ENCODE peak calls at places on chromosome 4, in ten cellular contexts. One of them, this sample, is unnamed.

GRCh38 chr4:151004222-151004621 is 10.9 kb downstream of the LRBA start:
- DNase-seq in HFF-Myc: no peak
- DNase-seq in stimulated activated CD4-positive, alpha-beta T cell treated with anti-CD3 and anti-CD28 coated beads, Interleukin-1b, Interleukin-23, amount 100 ng/mL, for 24 hours: no peak
- DNase-seq in NCI-H2029: no peak
- DNase-seq in midbrain: no peak
- DNase-seq in SW480: peak; percentile 17
- DNase-seq in MCF 10A: peak; percentile 79
- DNase-seq in sigmoid colon: no peak
- DNase-seq in epithelial cell of proximal tubule: no peak
- DNase-seq in AG09319: no peak
- DNase-seq in this sample: no peak

GRCh38 chr4:137387924-137388323 is 144.4 kb downstream of the PCDH18 start:
- DNase-seq in HFF-Myc: no peak
- DNase-seq in AG09319: no peak
- DNase-seq in midbrain: no peak
- DNase-seq in SW480: no peak
- DNase-seq in NCI-H2029: no peak
- DNase-seq in stimulated activated CD4-positive, alpha-beta T cell treated with anti-CD3 and anti-CD28 coated beads, Interleukin-1b, Interleukin-23, amount 100 ng/mL, for 24 hours: no peak
- DNase-seq in sigmoid colon: no peak
- DNase-seq in epithelial cell of proximal tubule: no peak
- DNase-seq in MCF 10A: peak; percentile 28
- DNase-seq in this sample: no peak

GRCh38 chr4:45155081-45155777 is 428.9 kb upstream of the GNPDA2 start:
- DNase-seq in MCF 10A: peak; percentile 83
- DNase-seq in HFF-Myc: no peak
- DNase-seq in sigmoid colon: no peak
- DNase-seq in midbrain: no peak
- DNase-seq in NCI-H2029: no peak
- DNase-seq in AG09319: no peak
- DNase-seq in stimulated activated CD4-positive, alpha-beta T cell treated with anti-CD3 and anti-CD28 coated beads, Interleukin-1b, Interleukin-23, amount 100 ng/mL, for 24 hours: no peak
- DNase-seq in SW480: no peak
- DNase-seq in epithelial cell of proximal tubule: no peak
- DNase-seq in this sample: no peak

GRCh38 chr4:78325244-78326187 is 226.1 kb upstream of the ANXA3 start:
- DNase-seq in stimulated activated CD4-positive, alpha-beta T cell treated with anti-CD3 and anti-CD28 coated beads, Interleukin-1b, Interleukin-23, amount 100 ng/mL, for 24 hours: no peak
- DNase-seq in MCF 10A: no peak
- DNase-seq in HFF-Myc: no peak
- DNase-seq in sigmoid colon: no peak
- DNase-seq in AG09319: no peak
- DNase-seq in SW480: no peak
- DNase-seq in midbrain: no peak
- DNase-seq in epithelial cell of proximal tubule: no peak
- DNase-seq in NCI-H2029: no peak
- DNase-seq in this sample: peak; percentile 25

GRCh38 chr4:3659131-3659530 is 107.1 kb upstream of the ADRA2C start:
- DNase-seq in NCI-H2029: no peak
- DNase-seq in epithelial cell of proximal tubule: no peak
- DNase-seq in MCF 10A: no peak
- DNase-seq in AG09319: no peak
- DNase-seq in midbrain: no peak
- DNase-seq in sigmoid colon: no peak
- DNase-seq in SW480: no peak
- DNase-seq in HFF-Myc: no peak
- DNase-seq in stimulated activated CD4-positive, alpha-beta T cell treated with anti-CD3 and anti-CD28 coated beads, Interleukin-1b, Interleukin-23, amount 100 ng/mL, for 24 hours: no peak
- DNase-seq in this sample: no peak

GRCh38 chr4:5563856-5564255 is 144.5 kb downstream of the EVC2 start:
- DNase-seq in AG09319: no peak
- DNase-seq in HFF-Myc: no peak
- DNase-seq in midbrain: no peak
- DNase-seq in NCI-H2029: no peak
- DNase-seq in stimulated activated CD4-positive, alpha-beta T cell treated with anti-CD3 and anti-CD28 coated beads, Interleukin-1b, Interleukin-23, amount 100 ng/mL, for 24 hours: no peak
- DNase-seq in epithelial cell of proximal tubule: no peak
- DNase-seq in MCF 10A: no peak
- DNase-seq in SW480: no peak
- DNase-seq in sigmoid colon: no peak
- DNase-seq in this sample: no peak

GRCh38 chr4:166045457-166045856 is 172.4 kb downstream of the TLL1 start:
- DNase-seq in HFF-Myc: no peak
- DNase-seq in MCF 10A: no peak
- DNase-seq in sigmoid colon: no peak
- DNase-seq in AG09319: no peak
- DNase-seq in SW480: no peak
- DNase-seq in stimulated activated CD4-positive, alpha-beta T cell treated with anti-CD3 and anti-CD28 coated beads, Interleukin-1b, Interleukin-23, amount 100 ng/mL, for 24 hours: no peak
- DNase-seq in NCI-H2029: no peak
- DNase-seq in midbrain: no peak
- DNase-seq in epithelial cell of proximal tubule: no peak
- DNase-seq in this sample: no peak

GRCh38 chr4:47238697-47239096 is 207.3 kb downstream of the GABRB1 start:
- DNase-seq in NCI-H2029: no peak
- DNase-seq in epithelial cell of proximal tubule: no peak
- DNase-seq in SW480: no peak
- DNase-seq in MCF 10A: no peak
- DNase-seq in AG09319: no peak
- DNase-seq in midbrain: no peak
- DNase-seq in HFF-Myc: no peak
- DNase-seq in stimulated activated CD4-positive, alpha-beta T cell treated with anti-CD3 and anti-CD28 coated beads, Interleukin-1b, Interleukin-23, amount 100 ng/mL, for 24 hours: no peak
- DNase-seq in sigmoid colon: no peak
- DNase-seq in this sample: no peak

GRCh38 chr4:113674251-113674650 is 87.3 kb downstream of the CAMK2D start:
- DNase-seq in AG09319: no peak
- DNase-seq in HFF-Myc: no peak
- DNase-seq in stimulated activated CD4-positive, alpha-beta T cell treated with anti-CD3 and anti-CD28 coated beads, Interleukin-1b, Interleukin-23, amount 100 ng/mL, for 24 hours: no peak
- DNase-seq in epithelial cell of proximal tubule: no peak
- DNase-seq in sigmoid colon: no peak
- DNase-seq in SW480: no peak
- DNase-seq in NCI-H2029: peak; percentile 37
- DNase-seq in midbrain: no peak
- DNase-seq in MCF 10A: peak; percentile 19
- DNase-seq in this sample: no peak

GRCh38 chr4:118829107-118829506 is 6.8 kb downstream of the SEC24D start:
- DNase-seq in sigmoid colon: no peak
- DNase-seq in stimulated activated CD4-positive, alpha-beta T cell treated with anti-CD3 and anti-CD28 coated beads, Interleukin-1b, Interleukin-23, amount 100 ng/mL, for 24 hours: no peak
- DNase-seq in epithelial cell of proximal tubule: no peak
- DNase-seq in HFF-Myc: no peak
- DNase-seq in AG09319: no peak
- DNase-seq in NCI-H2029: no peak
- DNase-seq in midbrain: no peak
- DNase-seq in SW480: no peak
- DNase-seq in MCF 10A: no peak
- DNase-seq in this sample: no peak

GRCh38 chr4:4430492-4431195 is 43.7 kb downstream of the NSG1 start:
- DNase-seq in AG09319: peak; percentile 52
- DNase-seq in HFF-Myc: peak; percentile 80
- DNase-seq in sigmoid colon: no peak
- DNase-seq in SW480: peak; percentile 83
- DNase-seq in midbrain: peak; percentile 55
- DNase-seq in stimulated activated CD4-positive, alpha-beta T cell treated with anti-CD3 and anti-CD28 coated beads, Interleukin-1b, Interleukin-23, amount 100 ng/mL, for 24 hours: peak; percentile 12
- DNase-seq in epithelial cell of proximal tubule: peak; percentile 30
- DNase-seq in MCF 10A: peak; percentile 73
- DNase-seq in NCI-H2029: no peak
- DNase-seq in this sample: peak; percentile 73

GRCh38 chr4:53477038-53477565 is 99.7 kb downstream of the FIP1L1 start:
- DNase-seq in AG09319: no peak
- DNase-seq in sigmoid colon: no peak
- DNase-seq in SW480: no peak
- DNase-seq in NCI-H2029: no peak
- DNase-seq in midbrain: no peak
- DNase-seq in stimulated activated CD4-positive, alpha-beta T cell treated with anti-CD3 and anti-CD28 coated beads, Interleukin-1b, Interleukin-23, amount 100 ng/mL, for 24 hours: no peak
- DNase-seq in epithelial cell of proximal tubule: no peak
- DNase-seq in MCF 10A: peak; percentile 36
- DNase-seq in HFF-Myc: no peak
- DNase-seq in this sample: peak; percentile 32

GRCh38 chr4:80680934-80681333 is 345.4 kb downstream of the CFAP299 start:
- DNase-seq in epithelial cell of proximal tubule: no peak
- DNase-seq in MCF 10A: no peak
- DNase-seq in midbrain: no peak
- DNase-seq in HFF-Myc: no peak
- DNase-seq in stimulated activated CD4-positive, alpha-beta T cell treated with anti-CD3 and anti-CD28 coated beads, Interleukin-1b, Interleukin-23, amount 100 ng/mL, for 24 hours: no peak
- DNase-seq in AG09319: no peak
- DNase-seq in NCI-H2029: no peak
- DNase-seq in SW480: no peak
- DNase-seq in sigmoid colon: no peak
- DNase-seq in this sample: no peak

GRCh38 chr4:159278399-159278798 is 175.5 kb downstream of the RAPGEF2 start:
- DNase-seq in SW480: no peak
- DNase-seq in HFF-Myc: no peak
- DNase-seq in NCI-H2029: no peak
- DNase-seq in MCF 10A: peak; percentile 26
- DNase-seq in sigmoid colon: no peak
- DNase-seq in midbrain: no peak
- DNase-seq in AG09319: no peak
- DNase-seq in epithelial cell of proximal tubule: no peak
- DNase-seq in stimulated activated CD4-positive, alpha-beta T cell treated with anti-CD3 and anti-CD28 coated beads, Interleukin-1b, Interleukin-23, amount 100 ng/mL, for 24 hours: no peak
- DNase-seq in this sample: no peak

GRCh38 chr4:107094332-107094731 is 58.2 kb upstream of the DKK2 start:
- DNase-seq in epithelial cell of proximal tubule: peak; percentile 1
- DNase-seq in AG09319: peak; percentile 5
- DNase-seq in midbrain: no peak
- DNase-seq in NCI-H2029: no peak
- DNase-seq in MCF 10A: peak; percentile 45
- DNase-seq in HFF-Myc: peak; percentile 20
- DNase-seq in SW480: peak; percentile 7
- DNase-seq in sigmoid colon: no peak
- DNase-seq in stimulated activated CD4-positive, alpha-beta T cell treated with anti-CD3 and anti-CD28 coated beads, Interleukin-1b, Interleukin-23, amount 100 ng/mL, for 24 hours: no peak
- DNase-seq in this sample: peak; percentile 10

GRCh38 chr4:22241415-22241814 is 274.5 kb downstream of the ADGRA3 start:
- DNase-seq in midbrain: no peak
- DNase-seq in AG09319: no peak
- DNase-seq in SW480: no peak
- DNase-seq in NCI-H2029: no peak
- DNase-seq in HFF-Myc: no peak
- DNase-seq in epithelial cell of proximal tubule: no peak
- DNase-seq in stimulated activated CD4-positive, alpha-beta T cell treated with anti-CD3 and anti-CD28 coated beads, Interleukin-1b, Interleukin-23, amount 100 ng/mL, for 24 hours: no peak
- DNase-seq in sigmoid colon: no peak
- DNase-seq in MCF 10A: no peak
- DNase-seq in this sample: no peak

GRCh38 chr4:118350961-118351360 is 1.8 kb downstream of the PRSS12 start:
- DNase-seq in epithelial cell of proximal tubule: no peak
- DNase-seq in HFF-Myc: no peak
- DNase-seq in sigmoid colon: no peak
- DNase-seq in MCF 10A: peak; percentile 14
- DNase-seq in AG09319: no peak
- DNase-seq in NCI-H2029: no peak
- DNase-seq in stimulated activated CD4-positive, alpha-beta T cell treated with anti-CD3 and anti-CD28 coated beads, Interleukin-1b, Interleukin-23, amount 100 ng/mL, for 24 hours: no peak
- DNase-seq in SW480: no peak
- DNase-seq in midbrain: no peak
- DNase-seq in this sample: no peak

GRCh38 chr4:170138580-170139194 is 48.9 kb upstream of the AADAT start:
- DNase-seq in MCF 10A: peak; percentile 82
- DNase-seq in sigmoid colon: peak; percentile 79
- DNase-seq in midbrain: peak; percentile 81
- DNase-seq in stimulated activated CD4-positive, alpha-beta T cell treated with anti-CD3 and anti-CD28 coated beads, Interleukin-1b, Interleukin-23, amount 100 ng/mL, for 24 hours: peak; percentile 46
- DNase-seq in SW480: peak; percentile 56
- DNase-seq in epithelial cell of proximal tubule: peak; percentile 16
- DNase-seq in AG09319: peak; percentile 45
- DNase-seq in HFF-Myc: peak; percentile 76
- DNase-seq in NCI-H2029: peak; percentile 33
- DNase-seq in this sample: peak; percentile 86

GRCh38 chr4:131534944-131535640 is 1614.0 kb upstream of the PCDH10 start:
- DNase-seq in stimulated activated CD4-positive, alpha-beta T cell treated with anti-CD3 and anti-CD28 coated beads, Interleukin-1b, Interleukin-23, amount 100 ng/mL, for 24 hours: no peak
- DNase-seq in midbrain: no peak
- DNase-seq in sigmoid colon: no peak
- DNase-seq in NCI-H2029: no peak
- DNase-seq in MCF 10A: no peak
- DNase-seq in HFF-Myc: no peak
- DNase-seq in SW480: no peak
- DNase-seq in AG09319: no peak
- DNase-seq in epithelial cell of proximal tubule: peak; percentile 81
- DNase-seq in this sample: no peak

GRCh38 chr4:22695011-22695410 is 2.3 kb downstream of the GBA3 start:
- DNase-seq in sigmoid colon: no peak
- DNase-seq in AG09319: no peak
- DNase-seq in HFF-Myc: no peak
- DNase-seq in NCI-H2029: no peak
- DNase-seq in midbrain: no peak
- DNase-seq in epithelial cell of proximal tubule: no peak
- DNase-seq in SW480: no peak
- DNase-seq in MCF 10A: no peak
- DNase-seq in stimulated activated CD4-positive, alpha-beta T cell treated with anti-CD3 and anti-CD28 coated beads, Interleukin-1b, Interleukin-23, amount 100 ng/mL, for 24 hours: no peak
- DNase-seq in this sample: no peak

GRCh38 chr4:182978152-182978827 is 61.1 kb upstream of the DCTD start:
- DNase-seq in epithelial cell of proximal tubule: no peak
- DNase-seq in stimulated activated CD4-positive, alpha-beta T cell treated with anti-CD3 and anti-CD28 coated beads, Interleukin-1b, Interleukin-23, amount 100 ng/mL, for 24 hours: no peak
- DNase-seq in sigmoid colon: no peak
- DNase-seq in NCI-H2029: no peak
- DNase-seq in midbrain: no peak
- DNase-seq in HFF-Myc: no peak
- DNase-seq in MCF 10A: no peak
- DNase-seq in SW480: peak; percentile 3
- DNase-seq in AG09319: no peak
- DNase-seq in this sample: no peak

GRCh38 chr4:147863808-147864472 is 132.1 kb downstream of the ARHGAP10 start:
- DNase-seq in MCF 10A: no peak
- DNase-seq in AG09319: no peak
- DNase-seq in stimulated activated CD4-positive, alpha-beta T cell treated with anti-CD3 and anti-CD28 coated beads, Interleukin-1b, Interleukin-23, amount 100 ng/mL, for 24 hours: no peak
- DNase-seq in midbrain: no peak
- DNase-seq in epithelial cell of proximal tubule: no peak
- DNase-seq in HFF-Myc: no peak
- DNase-seq in SW480: no peak
- DNase-seq in sigmoid colon: no peak
- DNase-seq in NCI-H2029: no peak
- DNase-seq in this sample: no peak

GRCh38 chr4:137621056-137621455 is 88.8 kb upstream of the PCDH18 start:
- DNase-seq in NCI-H2029: no peak
- DNase-seq in AG09319: no peak
- DNase-seq in stimulated activated CD4-positive, alpha-beta T cell treated with anti-CD3 and anti-CD28 coated beads, Interleukin-1b, Interleukin-23, amount 100 ng/mL, for 24 hours: no peak
- DNase-seq in epithelial cell of proximal tubule: no peak
- DNase-seq in HFF-Myc: no peak
- DNase-seq in midbrain: no peak
- DNase-seq in sigmoid colon: no peak
- DNase-seq in SW480: no peak
- DNase-seq in MCF 10A: no peak
- DNase-seq in this sample: no peak

GRCh38 chr4:8122746-8123145 is 35.9 kb downstream of the ABLIM2 start:
- DNase-seq in MCF 10A: no peak
- DNase-seq in stimulated activated CD4-positive, alpha-beta T cell treated with anti-CD3 and anti-CD28 coated beads, Interleukin-1b, Interleukin-23, amount 100 ng/mL, for 24 hours: no peak
- DNase-seq in epithelial cell of proximal tubule: no peak
- DNase-seq in HFF-Myc: no peak
- DNase-seq in AG09319: no peak
- DNase-seq in SW480: no peak
- DNase-seq in midbrain: no peak
- DNase-seq in NCI-H2029: no peak
- DNase-seq in sigmoid colon: no peak
- DNase-seq in this sample: no peak

GRCh38 chr4:77538574-77539157 is 67.0 kb upstream of the CXCL13 start:
- DNase-seq in midbrain: no peak
- DNase-seq in sigmoid colon: no peak
- DNase-seq in AG09319: no peak
- DNase-seq in epithelial cell of proximal tubule: peak; percentile 22
- DNase-seq in HFF-Myc: peak; percentile 7
- DNase-seq in stimulated activated CD4-positive, alpha-beta T cell treated with anti-CD3 and anti-CD28 coated beads, Interleukin-1b, Interleukin-23, amount 100 ng/mL, for 24 hours: no peak
- DNase-seq in MCF 10A: peak; percentile 77
- DNase-seq in NCI-H2029: peak; percentile 88
- DNase-seq in SW480: peak; percentile 67
- DNase-seq in this sample: peak; percentile 36

GRCh38 chr4:95510145-95510544 is 38.6 kb downstream of the UNC5C start:
- DNase-seq in sigmoid colon: no peak
- DNase-seq in MCF 10A: peak; percentile 46
- DNase-seq in epithelial cell of proximal tubule: no peak
- DNase-seq in AG09319: no peak
- DNase-seq in stimulated activated CD4-positive, alpha-beta T cell treated with anti-CD3 and anti-CD28 coated beads, Interleukin-1b, Interleukin-23, amount 100 ng/mL, for 24 hours: no peak
- DNase-seq in HFF-Myc: no peak
- DNase-seq in SW480: peak; percentile 25
- DNase-seq in NCI-H2029: no peak
- DNase-seq in midbrain: no peak
- DNase-seq in this sample: peak; percentile 45

GRCh38 chr4:147465461-147465860 is 15.4 kb upstream of the EDNRA start:
- DNase-seq in epithelial cell of proximal tubule: no peak
- DNase-seq in sigmoid colon: no peak
- DNase-seq in AG09319: no peak
- DNase-seq in stimulated activated CD4-positive, alpha-beta T cell treated with anti-CD3 and anti-CD28 coated beads, Interleukin-1b, Interleukin-23, amount 100 ng/mL, for 24 hours: no peak
- DNase-seq in NCI-H2029: no peak
- DNase-seq in midbrain: no peak
- DNase-seq in MCF 10A: no peak
- DNase-seq in SW480: no peak
- DNase-seq in HFF-Myc: no peak
- DNase-seq in this sample: no peak